ENCODE peak calls at places on chromosomes 2 and 18, in seven cellular contexts. X is CD8-positive, alpha-beta T cell; S is BE2C; T is uterus; D is thyroid gland; N is gastrocnemius medialis; A is psoas muscle. F is an unnamed sample. For H3K4me1, the result is how much of the 10 kb centered on the place peaks cover.

GRCh38 chr2:197760293-197760657 is 24.8 kb downstream of the BOLL start:
- DNase-seq in X (no peak), S (peak), T (no peak), D (no peak), N (peak), A (no peak), F (no peak)

GRCh38 chr2:54461251-54461650 is 5.1 kb downstream of the SPTBN1 start:
- DNase-seq in X (no peak), S (no peak), T (no peak), D (no peak), N (peak), A (no peak), F (no peak)

GRCh38 chr18:7904529-7904928 is 337.4 kb downstream of the PTPRM start:
- DNase-seq in X (no peak), S (no peak), T (no peak), D (no peak), N (no peak), A (no peak), F (no peak)

GRCh38 chr18:79476918-79477685 is 81.4 kb downstream of the NFATC1 start:
- DNase-seq in X (no peak), S (no peak), T (no peak), D (no peak), N (no peak), A (peak), F (no peak)

GRCh38 chr2:10688921-10689807 is 611 bp downstream of the NOL10 start:
- DNase-seq in X (peak), S (no peak), T (no peak), D (peak), N (peak), A (peak), F (no peak)

GRCh38 chr2:11753886-11754704 is 7.7 kb downstream of the LPIN1 start:
- DNase-seq in X (peak), S (peak), T (no peak), D (peak), N (peak), A (peak), F (no peak)

GRCh38 chr2:189517847-189518535 is 62.6 kb downstream of the SLC40A1 start:
- DNase-seq in X (no peak), S (no peak), T (no peak), D (no peak), N (no peak), A (no peak), F (no peak)

GRCh38 chr2:191894681-191895147 is 47.8 kb upstream of the CAVIN2 start:
- DNase-seq in X (no peak), S (no peak), T (no peak), D (no peak), N (no peak), A (no peak), F (no peak)

GRCh38 chr2:18950598-18950933 is 361.2 kb upstream of the NT5C1B start:
- DNase-seq in X (no peak), S (no peak), T (no peak), D (no peak), N (no peak), A (no peak), F (no peak)

GRCh38 chr2:167177196-167177595 is 288.9 kb downstream of the XIRP2 start:
- DNase-seq in X (no peak), S (no peak), T (no peak), D (no peak), N (no peak), A (no peak), F (no peak)

GRCh38 chr2:134122610-134123009 is 131.3 kb upstream of the MGAT5 start:
- DNase-seq in X (no peak), S (no peak), T (no peak), D (no peak), N (no peak), A (no peak), F (no peak)

GRCh38 chr2:97723156-97724072 is 10.0 kb downstream of the ZAP70 start:
- DNase-seq in X (no peak), S (no peak), T (no peak), D (no peak), N (no peak), A (no peak), F (no peak)

GRCh38 chr2:183427558-183427957 is 303.3 kb downstream of the NUP35 start:
- DNase-seq in X (no peak), S (no peak), T (no peak), D (no peak), N (no peak), A (no peak), F (no peak)

GRCh38 chr2:201259216-201259615 is 1.1 kb upstream of the CASP8 start:
- DNase-seq in X (no peak), S (no peak), T (no peak), D (no peak), N (no peak), A (no peak), F (no peak)

GRCh38 chr2:201262718-201263117 is 2.4 kb downstream of the CASP8 start:
- DNase-seq in X (no peak), S (no peak), T (no peak), D (no peak), N (no peak), A (no peak), F (no peak)

GRCh38 chr2:201261911-201262310 is 1.6 kb downstream of the CASP8 start:
- DNase-seq in X (no peak), S (no peak), T (no peak), D (no peak), N (no peak), A (no peak), F (no peak)

GRCh38 chr2:201260302-201260800 is at the start of gene CASP8:
- DNase-seq in X (peak), S (no peak), T (no peak), D (peak), N (peak), A (no peak), F (peak)

GRCh38 chr2:201261471-201261870 is 1.1 kb downstream of the CASP8 start:
- DNase-seq in X (peak), S (no peak), T (no peak), D (no peak), N (no peak), A (no peak), F (peak)
- TF ChIP-seq CTCF in X (no peak), S (no peak), T (no peak), D (no peak), N (no peak), A (no peak), F (no peak)

GRCh38 chr18:69402219-69402989 is 1.7 kb downstream of the DOK6 start:
- DNase-seq in X (no peak), S (no peak), T (no peak), D (peak), N (no peak), A (no peak), F (no peak)

GRCh38 chr18:69400253-69400975 is at the start of gene DOK6:
- DNase-seq in X (no peak), S (peak), T (peak), D (peak), N (no peak), A (peak), F (no peak)

GRCh38 chr18:69400976-69401474 is 337 bp downstream of the DOK6 start:
- DNase-seq in X (no peak), S (peak), T (peak), D (peak), N (no peak), A (no peak), F (no peak)

GRCh38 chr18:69399253-69399652 is 1.4 kb upstream of the DOK6 start:
- DNase-seq in X (no peak), S (no peak), T (no peak), D (no peak), N (no peak), A (no peak), F (no peak)

DNA sequence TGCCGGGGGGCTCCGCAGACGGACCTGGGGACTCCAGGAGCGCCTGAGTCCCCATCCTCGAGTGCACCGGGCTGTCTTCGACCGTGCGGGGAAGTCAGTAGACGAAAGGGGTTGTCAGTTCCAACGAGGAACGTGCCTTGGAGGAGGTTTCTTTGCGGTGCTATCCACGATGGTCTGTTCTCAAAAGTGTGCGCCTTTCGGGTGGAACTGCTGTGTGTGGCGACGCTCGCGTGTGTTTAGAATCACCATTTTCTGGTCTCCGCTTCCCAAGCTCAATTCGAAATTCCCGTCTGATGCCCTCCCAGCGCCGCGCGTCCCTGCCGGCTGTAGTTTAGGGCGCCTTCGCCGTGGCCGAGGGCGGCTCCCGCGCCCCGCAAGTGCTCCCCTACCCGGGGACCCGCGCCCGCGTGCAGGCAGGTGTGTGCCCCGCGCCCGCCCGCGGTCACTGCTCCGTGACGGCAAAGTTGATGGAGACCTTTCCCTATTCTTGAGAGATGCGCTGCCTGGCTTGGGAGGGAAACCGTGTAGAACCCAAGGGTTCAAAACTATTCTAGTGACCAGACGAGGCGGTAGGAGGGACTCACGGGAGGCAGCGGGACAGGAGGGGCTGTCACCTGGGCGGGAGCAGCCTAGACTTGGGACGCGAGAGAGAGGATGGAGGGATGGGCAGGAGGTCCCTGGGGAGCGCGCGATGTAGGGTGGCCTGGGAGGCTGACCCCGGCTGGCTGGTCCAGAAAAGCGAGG is 959 bp downstream of the DOK6 start:
- DNase-seq in X (no peak), S (no peak), T (no peak), D (peak), N (no peak), A (no peak), F (no peak)
- H3K4me3 ChIP-seq in X (no peak), S (peak), T (peak), D (peak), N (peak), A (peak), F (peak)

GRCh38 chr18:46009158-46009866 is 42.2 kb upstream of the EPG5 start:
- DNase-seq in X (no peak), S (no peak), T (no peak), D (no peak), N (no peak), A (no peak), F (no peak)

GRCh38 chr18:46007165-46007564 is 40.0 kb upstream of the EPG5 start:
- DNase-seq in X (no peak), S (no peak), T (no peak), D (no peak), N (no peak), A (no peak), F (no peak)

GRCh38 chr18:46010050-46010449 is 42.9 kb upstream of the EPG5 start:
- DNase-seq in X (no peak), S (no peak), T (no peak), D (no peak), N (no peak), A (no peak), F (no peak)

GRCh38 chr18:46013484-46014189 is 46.5 kb upstream of the EPG5 start:
- DNase-seq in X (no peak), S (no peak), T (no peak), D (no peak), N (no peak), A (no peak), F (no peak)

DNA sequence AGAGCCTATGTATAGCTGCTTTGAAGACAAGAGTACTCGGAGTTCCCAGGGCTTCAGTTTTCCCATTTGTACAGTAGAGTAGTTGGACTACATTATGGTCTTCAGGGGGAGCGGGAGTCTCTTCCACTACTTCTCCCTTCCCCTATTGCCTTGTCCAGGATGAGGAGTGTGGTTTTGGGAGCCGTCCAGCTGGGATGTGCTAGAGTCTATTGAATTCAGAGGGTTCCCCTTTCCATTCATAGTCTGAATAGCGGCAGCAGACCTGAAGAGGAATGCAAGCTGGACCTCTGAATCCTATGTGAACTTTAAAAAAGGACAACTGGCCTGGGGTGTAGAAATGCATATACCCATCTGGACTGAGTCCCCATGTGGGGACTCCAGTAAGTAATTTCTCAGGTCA is 43.5 kb upstream of the EPG5 start:
- DNase-seq in X (no peak), S (no peak), T (no peak), D (no peak), N (peak), A (no peak), F (no peak)
- H3K4me1 ChIP-seq in X (under half), S (under half), T (under half), D (under half), N (under half), A (under half), F (under half)

DNA sequence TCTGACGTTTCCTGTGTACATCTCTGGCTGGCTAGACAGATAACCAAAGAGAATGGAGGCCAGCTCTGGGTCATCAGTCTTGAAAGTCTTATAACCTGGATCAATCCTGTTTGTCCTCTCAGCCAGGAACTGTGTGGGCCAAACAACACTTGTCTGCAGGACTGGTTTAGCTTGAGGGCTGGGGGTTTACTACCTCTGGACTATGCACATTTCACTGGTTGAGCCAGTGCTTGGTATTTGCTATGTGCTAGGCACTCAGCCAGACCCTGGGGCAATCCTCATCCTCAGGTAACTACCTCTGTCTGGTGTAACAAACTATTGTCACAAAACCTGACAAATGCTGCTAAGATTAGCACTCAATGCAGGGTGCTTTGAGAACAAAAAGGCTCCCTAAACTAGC is 169.7 kb downstream of the HAUS1 start:
- DNase-seq in X (no peak), S (no peak), T (no peak), D (no peak), N (no peak), A (no peak), F (no peak)
- TF ChIP-seq CTCF in X (no peak), S (no peak), T (no peak), D (no peak), N (no peak), A (no peak), F (no peak)

DNA sequence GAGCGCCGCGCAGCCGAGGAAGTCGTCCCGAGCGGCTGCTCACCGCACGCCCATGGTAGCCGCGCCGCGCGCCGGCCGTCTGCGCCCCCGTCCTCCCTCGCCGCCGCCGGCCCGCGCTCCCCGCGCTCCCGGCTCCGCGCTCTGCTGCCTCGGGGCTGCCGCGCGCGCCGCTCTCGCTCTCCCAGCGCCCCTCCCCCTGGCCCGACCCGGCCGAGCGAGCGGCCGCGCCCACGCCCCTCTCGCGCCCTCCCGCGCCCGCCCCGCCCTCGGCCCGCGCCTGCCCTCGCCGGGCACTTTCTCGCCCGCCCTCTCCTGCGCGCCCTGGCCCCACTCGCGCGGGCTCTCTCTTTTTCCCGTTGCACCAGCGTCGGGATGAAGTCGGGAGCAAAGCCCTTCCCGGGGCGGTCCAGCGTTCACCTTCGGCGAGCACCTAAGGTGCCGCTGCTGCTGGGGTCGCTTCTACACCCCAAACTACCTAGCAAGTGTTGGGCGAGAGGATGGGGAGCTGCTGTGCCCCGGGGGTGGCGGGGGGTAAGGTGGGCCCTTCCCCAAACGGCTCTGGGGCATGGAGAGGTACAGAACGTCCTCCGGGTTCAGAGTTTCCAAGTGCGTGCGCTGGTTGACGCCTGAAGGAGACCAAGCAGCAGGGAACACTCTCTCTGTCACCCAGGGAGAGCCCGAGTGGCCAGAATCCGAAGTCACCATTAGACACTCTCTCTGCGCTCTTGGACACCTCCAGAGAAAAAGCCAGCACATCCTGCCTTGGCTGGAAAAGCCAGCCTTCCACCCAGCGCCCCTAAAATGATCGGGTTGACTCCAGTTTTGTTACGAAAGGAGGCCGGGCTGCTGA is at the start of gene COLEC12:
- DNase-seq in X (no peak), S (no peak), T (peak), D (no peak), N (no peak), A (peak), F (peak)
- H3K4me3 ChIP-seq in X (no peak), S (peak), T (peak), D (no peak), N (peak), A (peak), F (peak)

GRCh38 chr2:152606081-152606480 is 111.2 kb downstream of the PRPF40A start:
- DNase-seq in X (no peak), S (no peak), T (no peak), D (no peak), N (no peak), A (no peak), F (no peak)
- H3K4me1 ChIP-seq in X (under half), S (under half), T (under half), D (under half), N (under half), A (under half), F (under half)

F was measured in lung.